ENCODE peak calls at places on chromosomes 16 and 17, in seven cellular contexts. I, W, F, D, P, R and K are unnamed samples.

GRCh38 chr16:1183235-1183907 is 30.5 kb downstream of the CACNA1H start:
- DNase-seq in R (peak), F (no peak), W (no peak), I (peak), P (no peak), D (no peak), K (no peak)

GRCh38 chr16:67459066-67459857 is 21.7 kb downstream of the ATP6V0D1 start:
- DNase-seq in W (no peak), P (no peak), F (no peak), D (no peak), R (no peak), I (no peak), K (no peak)

GRCh38 chr16:86951831-86952598 is 365.2 kb downstream of the C16orf95 start:
- DNase-seq in R (peak), D (peak), I (no peak), P (no peak), F (peak), W (peak), K (no peak)

GRCh38 chr16:3879887-3880564 is 487 bp downstream of the CREBBP start:
- DNase-seq in R (peak), D (no peak), W (peak), P (peak), F (peak), I (peak), K (peak)

GRCh38 chr17:75650874-75651273 is 16.1 kb downstream of the RECQL5 start:
- DNase-seq in W (no peak), D (no peak), I (no peak), R (no peak), F (no peak), P (no peak), K (no peak)

GRCh38 chr17:38605852-38606645 is at the start of gene SRCIN1:
- DNase-seq in R (no peak), F (peak), P (peak), I (peak), W (peak), D (no peak), K (peak)

GRCh38 chr17:10290046-10290445 is 82.8 kb downstream of the MYH13 start:
- DNase-seq in P (no peak), D (no peak), F (no peak), R (peak), W (no peak), I (no peak), K (no peak)

GRCh38 chr17:68200689-68201424 is 47.0 kb upstream of the AMZ2 start:
- DNase-seq in F (peak), P (peak), I (peak), R (peak), W (peak), D (peak), K (peak)

GRCh38 chr17:39668141-39668924 is at the start of gene PNMT:
- DNase-seq in P (peak), F (peak), I (peak), D (peak), W (peak), R (peak), K (peak)

GRCh38 chr17:80845121-80845862 is 146.3 kb upstream of the CHMP6 start:
- DNase-seq in W (no peak), F (no peak), D (no peak), R (no peak), I (no peak), P (no peak), K (no peak)

GRCh38 chr17:51154176-51154575 is 817 bp downstream of the NME1 start:
- DNase-seq in R (no peak), F (peak), I (no peak), W (no peak), P (no peak), D (no peak), K (peak)

GRCh38 chr17:58357312-58358297 is 5.6 kb upstream of the SUPT4H1 start:
- DNase-seq in F (no peak), D (no peak), P (peak), I (no peak), W (no peak), R (no peak), K (no peak)

GRCh38 chr17:31269597-31269996 is 27.4 kb downstream of the OMG start:
- DNase-seq in D (peak), I (no peak), F (peak), R (peak), W (peak), P (no peak), K (no peak)

GRCh38 chr16:78211200-78211599 is 111.7 kb downstream of the WWOX start:
- DNase-seq in I (no peak), P (no peak), W (no peak), F (no peak), D (no peak), R (no peak), K (no peak)

GRCh38 chr16:30005341-30006094 is 5.3 kb downstream of the DOC2A start:
- DNase-seq in F (no peak), W (peak), P (peak), I (peak), R (peak), D (no peak), K (peak)

GRCh38 chr16:85480727-85481101 is 132.4 kb upstream of the GSE1 start:
- DNase-seq in W (no peak), F (no peak), I (no peak), R (no peak), P (no peak), D (no peak), K (peak)

GRCh38 chr17:17053446-17054379 is 11.5 kb downstream of the MPRIP start:
- DNase-seq in W (no peak), I (no peak), P (no peak), D (no peak), F (no peak), R (no peak), K (no peak)

GRCh38 chr17:17057057-17057551 is 14.8 kb downstream of the MPRIP start:
- DNase-seq in I (no peak), P (no peak), W (no peak), D (no peak), F (no peak), R (no peak), K (no peak)

GRCh38 chr17:17056167-17056562 is 13.9 kb downstream of the MPRIP start:
- DNase-seq in I (no peak), W (no peak), R (no peak), F (no peak), P (no peak), D (no peak), K (no peak)

GRCh38 chr17:17054636-17055035 is 12.4 kb downstream of the MPRIP start:
- DNase-seq in I (no peak), F (no peak), D (no peak), P (no peak), W (no peak), R (no peak), K (no peak)

DNA sequence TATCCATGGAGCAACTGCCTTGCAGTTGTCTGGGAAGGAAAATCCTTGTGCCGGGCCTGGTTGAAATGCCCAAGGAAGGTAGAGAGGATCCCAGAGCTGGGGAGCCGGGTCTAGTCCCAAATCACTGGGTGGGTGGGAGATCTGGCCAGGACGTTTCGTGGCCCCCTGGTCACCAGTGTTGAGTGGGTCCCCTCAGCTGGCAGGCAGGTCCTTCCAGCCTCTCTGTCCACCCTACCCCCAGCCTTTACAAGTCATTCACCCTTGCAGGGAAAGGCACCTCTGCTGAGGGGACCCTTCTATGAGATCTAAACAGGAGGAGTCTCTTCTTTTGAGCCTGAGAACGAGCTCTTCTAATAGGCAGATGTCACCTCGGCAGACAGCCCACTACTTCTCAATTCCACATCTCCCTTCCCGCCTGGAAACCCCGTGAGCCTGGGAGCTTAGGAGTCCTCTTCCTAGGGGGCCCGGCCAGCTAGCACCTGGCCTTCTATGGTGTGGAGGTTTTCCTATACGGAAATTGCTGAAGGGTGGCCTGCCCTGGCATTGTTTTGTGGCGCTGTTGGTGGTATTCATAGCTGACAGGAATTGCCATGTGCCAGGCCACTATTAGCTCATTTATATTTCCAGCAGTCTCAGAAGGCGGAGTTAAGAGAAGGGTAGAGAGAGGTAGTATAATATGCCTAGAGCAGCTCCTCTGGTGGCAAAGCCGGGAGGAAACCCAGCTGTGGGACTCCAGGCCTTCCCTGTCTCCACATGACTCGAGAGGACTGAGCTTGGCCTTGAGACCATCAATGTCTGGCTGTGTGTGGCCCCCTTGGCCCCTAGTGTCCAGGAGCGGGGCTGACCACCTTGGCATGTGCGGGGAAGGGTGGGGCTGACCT is 13.3 kb downstream of the MPRIP start:
- DNase-seq in F (peak), W (no peak), R (no peak), P (no peak), I (no peak), D (no peak), K (no peak)
- TF ChIP-seq CTCF in F (peak), W (no peak), R (no peak), P (no peak), I (no peak), D (peak), K (no peak)

GRCh38 chr16:83994703-83995102 is 26.7 kb downstream of the NECAB2 start:
- DNase-seq in I (no peak), D (no peak), F (no peak), P (no peak), R (peak), W (no peak), K (no peak)

GRCh38 chr16:83992624-83993023 is 24.6 kb downstream of the NECAB2 start:
- DNase-seq in W (peak), P (no peak), F (peak), D (peak), I (no peak), R (peak), K (no peak)

GRCh38 chr16:83989300-83989699 is 21.3 kb downstream of the NECAB2 start:
- DNase-seq in I (no peak), D (no peak), F (no peak), R (no peak), W (peak), P (no peak), K (no peak)

GRCh38 chr16:83994087-83994486 is 26.0 kb downstream of the NECAB2 start:
- DNase-seq in F (peak), W (peak), R (peak), I (no peak), P (no peak), D (peak), K (no peak)

GRCh38 chr16:83990492-83990891 is 22.4 kb downstream of the NECAB2 start:
- DNase-seq in F (no peak), D (no peak), I (no peak), P (no peak), R (no peak), W (no peak), K (no peak)
- TF ChIP-seq CTCF in F (no peak), D (no peak), I (no peak), P (no peak), R (no peak), W (no peak), K (no peak)

DNA sequence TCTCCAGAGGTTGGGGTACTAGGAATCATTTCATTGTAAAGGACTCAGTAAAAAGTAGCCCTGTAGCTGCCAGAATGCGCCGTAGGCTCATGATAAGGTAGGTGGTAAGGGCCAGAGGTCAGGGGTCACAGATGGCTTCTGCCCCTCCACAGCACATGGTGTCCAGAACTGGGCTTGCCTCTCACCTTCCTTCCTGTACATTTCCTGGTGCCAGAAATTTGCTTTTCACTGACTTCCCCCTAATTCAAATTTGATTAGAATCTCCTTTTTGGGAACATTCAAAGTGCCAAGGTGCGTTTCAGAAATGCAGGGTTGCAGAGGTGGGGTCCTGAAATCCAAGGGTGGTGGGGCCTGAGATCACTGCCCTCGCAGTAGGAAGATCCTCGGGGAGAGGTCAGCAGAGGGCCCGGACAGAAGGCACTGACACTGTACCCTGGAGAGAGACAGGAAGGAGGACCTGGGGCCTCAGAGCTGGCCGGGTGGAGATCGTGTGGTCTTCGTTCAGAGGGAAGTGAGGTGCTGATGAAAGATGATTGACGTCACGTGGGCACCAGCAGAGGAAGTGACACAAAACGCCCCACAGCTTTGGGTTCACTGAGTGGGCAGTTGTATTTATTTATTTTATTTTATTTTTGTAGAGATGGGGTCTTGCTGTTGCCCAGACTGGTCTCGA is 25.5 kb upstream of the METRNL start:
- DNase-seq in D (no peak), P (no peak), I (no peak), W (no peak), R (no peak), F (no peak), K (no peak)
- TF ChIP-seq CTCF in D (no peak), P (no peak), I (no peak), W (no peak), R (no peak), F (no peak), K (no peak)

DNA sequence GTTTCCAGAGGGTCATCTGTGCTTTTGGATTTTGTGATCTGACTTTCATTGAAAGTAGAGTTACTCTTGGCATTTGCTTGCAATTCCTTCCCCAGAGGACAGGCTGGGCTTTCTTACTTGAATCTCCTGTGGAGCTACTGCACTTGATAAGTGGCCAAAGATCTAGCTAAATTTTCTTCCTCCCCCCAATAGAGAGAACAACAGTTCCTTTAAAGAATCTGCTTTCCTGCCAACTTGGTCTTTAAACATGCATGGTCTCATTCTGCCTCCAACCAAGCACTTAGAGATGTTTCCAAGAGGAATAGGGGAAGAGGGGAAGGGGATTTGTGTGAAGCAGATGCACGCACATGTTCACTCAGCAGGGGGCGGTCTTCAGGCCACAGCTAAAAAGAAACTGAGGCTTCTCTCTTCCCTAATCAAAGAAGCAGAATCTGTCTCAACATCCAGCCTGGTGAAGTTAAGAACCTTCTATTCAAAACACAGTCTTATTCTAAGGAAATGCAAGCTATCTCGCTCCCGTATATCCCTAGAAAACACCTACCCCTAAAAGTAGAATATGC is 229.6 kb downstream of the ZFHX3 start:
- DNase-seq in W (no peak), F (no peak), I (no peak), R (peak), D (peak), P (no peak), K (no peak)
- TF ChIP-seq CTCF in W (peak), F (no peak), I (peak), R (no peak), D (peak), P (peak), K (no peak)

DNA sequence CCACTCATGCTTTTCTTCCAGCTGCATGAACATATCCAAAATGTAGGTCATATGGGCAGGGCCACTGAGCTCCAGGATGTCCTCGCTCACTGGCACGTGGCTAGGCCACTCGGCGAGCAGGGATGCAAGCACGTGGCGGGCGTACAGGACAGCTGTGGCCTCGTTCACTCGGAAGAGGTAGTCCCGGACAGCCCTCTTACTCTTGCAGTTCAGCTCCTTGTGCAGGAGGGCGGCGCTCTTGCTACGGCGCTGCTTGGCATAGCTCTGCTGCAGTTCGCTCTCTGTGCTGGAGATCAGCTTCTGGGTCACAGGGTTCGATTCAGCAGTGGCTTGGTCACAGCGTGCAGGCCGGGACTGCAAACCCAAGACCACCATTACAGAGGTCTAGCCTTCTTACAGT is 53.1 kb upstream of the ATP2A3 start:
- DNase-seq in F (no peak), I (no peak), W (no peak), P (no peak), R (no peak), D (no peak), K (no peak)
- TF ChIP-seq CTCF in F (no peak), I (peak), W (peak), P (peak), R (peak), D (no peak), K (peak)

DNA sequence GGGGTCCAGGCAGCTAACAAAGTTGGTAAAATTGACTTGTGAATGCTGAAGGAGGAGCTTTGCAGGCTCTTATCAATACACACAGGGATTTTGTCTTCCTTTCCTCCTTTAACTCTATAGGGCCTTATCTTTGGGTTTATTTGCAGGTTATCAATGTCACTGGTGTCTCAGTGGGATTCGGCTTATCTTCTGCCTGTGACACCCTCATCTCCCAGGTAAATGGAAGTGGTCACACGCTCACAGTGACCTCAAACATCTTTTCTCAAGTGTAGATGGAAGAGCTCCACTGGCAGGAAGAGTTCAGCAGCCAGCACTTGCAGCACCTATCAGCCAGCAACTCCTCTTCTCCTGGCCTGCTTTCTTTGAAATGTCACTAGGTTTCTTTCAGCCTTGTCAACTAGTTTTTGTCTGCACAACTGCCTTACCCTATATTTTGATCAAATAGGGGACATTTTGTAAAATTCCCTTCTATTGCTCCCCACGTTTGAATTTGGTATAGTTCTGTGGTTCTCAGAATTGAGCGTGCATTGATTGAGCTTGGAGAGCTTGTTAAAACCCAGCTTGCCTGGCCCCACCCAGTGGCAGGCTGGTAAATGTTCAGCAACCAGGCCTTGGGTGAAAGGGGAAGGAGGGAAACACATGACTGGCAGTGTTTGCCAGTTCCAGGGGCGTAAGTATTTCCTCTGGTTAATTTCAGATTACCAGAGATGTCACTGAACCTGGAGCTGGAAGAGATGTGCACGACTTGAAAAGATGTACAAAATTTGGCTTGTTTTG is 12.8 kb downstream of the SLC47A1 start:
- DNase-seq in F (no peak), D (no peak), I (no peak), R (no peak), P (no peak), W (peak), K (peak)
- TF ChIP-seq CTCF in F (peak), D (peak), I (no peak), R (no peak), P (no peak), W (peak), K (peak)

GRCh38 chr16:66176731-66177130 is 189.8 kb upstream of the CDH5 start:
- DNase-seq in D (no peak), P (no peak), W (no peak), I (no peak), F (no peak), R (no peak), K (no peak)

GRCh38 chr16:66171578-66171977 is 194.9 kb upstream of the CDH5 start:
- DNase-seq in F (no peak), I (no peak), D (no peak), R (no peak), P (no peak), W (no peak), K (no peak)

GRCh38 chr16:66176111-66176510 is 190.4 kb upstream of the CDH5 start:
- DNase-seq in R (no peak), I (no peak), F (no peak), W (no peak), D (no peak), P (no peak), K (no peak)

GRCh38 chr16:66175580-66175979 is 190.9 kb upstream of the CDH5 start:
- DNase-seq in P (no peak), D (no peak), R (no peak), F (no peak), I (no peak), W (no peak), K (no peak)

GRCh38 chr16:66175058-66175457 is 191.4 kb upstream of the CDH5 start:
- DNase-seq in F (no peak), P (no peak), D (no peak), R (no peak), I (no peak), W (no peak), K (no peak)
- TF ChIP-seq CTCF in F (no peak), P (no peak), D (no peak), R (no peak), I (no peak), W (no peak), K (no peak)

GRCh38 chr17:17147821-17148220 is 58.3 kb downstream of the PLD6 start:
- DNase-seq in I (no peak), F (no peak), R (peak), W (no peak), P (no peak), D (no peak), K (no peak)

GRCh38 chr17:17149520-17150449 is 56.3 kb downstream of the PLD6 start:
- DNase-seq in F (no peak), W (no peak), I (no peak), R (no peak), P (no peak), D (no peak), K (no peak)

GRCh38 chr17:17144916-17145665 is 61.0 kb downstream of the PLD6 start:
- DNase-seq in P (no peak), W (no peak), I (no peak), R (no peak), F (no peak), D (no peak), K (no peak)

GRCh38 chr17:17144061-17144460 is 62.1 kb downstream of the PLD6 start:
- DNase-seq in R (no peak), P (no peak), D (no peak), W (no peak), I (no peak), F (no peak), K (no peak)

GRCh38 chr17:17146791-17147406 is 59.2 kb downstream of the PLD6 start:
- DNase-seq in P (no peak), F (no peak), D (no peak), I (no peak), R (no peak), W (peak), K (peak)
- TF ChIP-seq CTCF in P (peak), F (peak), D (peak), I (peak), R (no peak), W (peak), K (peak)

GRCh38 chr16:49918257-49918656 is 62.3 kb upstream of the ZNF423 start:
- DNase-seq in F (no peak), W (no peak), D (no peak), P (no peak), R (no peak), I (no peak), K (no peak)
- TF ChIP-seq CTCF in F (no peak), W (no peak), D (no peak), P (no peak), R (no peak), I (no peak), K (no peak)